ENCODE peak calls at places on chromosomes 11 and 22, in ten cellular contexts. K, N, R, B, F, W, Z, J, T and O are unnamed samples.

GRCh38 chr22:50563410-50564160 is 866 bp upstream of the SYCE3 start:
- DNase-seq in B (no peak), W (no peak), T (no peak), J (no peak), R (no peak), N (no peak), Z (peak; percentile 62), F (no peak), K (no peak), O (no peak)

GRCh38 chr11:83971063-83971462 is 684.9 kb upstream of the CCDC90B start:
- DNase-seq in K (no peak), Z (no peak), F (no peak), W (peak; percentile 2), N (no peak), B (no peak), J (no peak), R (no peak), T (peak; percentile 14), O (no peak)

GRCh38 chr22:36145881-36146280 is 14.7 kb downstream of the APOL3 start:
- DNase-seq in T (no peak), K (no peak), W (no peak), R (peak; percentile 55), Z (no peak), N (no peak), B (no peak), F (no peak), J (no peak), O (no peak)

GRCh38 chr11:14974723-14975587 is 2.8 kb upstream of the CALCA start:
- DNase-seq in W (peak; percentile 33), R (no peak), B (peak; percentile 32), F (peak; percentile 54), T (peak; percentile 56), Z (peak; percentile 67), N (peak; percentile 54), K (peak; percentile 55), J (peak; percentile 46), O (no peak)

GRCh38 chr11:67051494-67051893 is 5.2 kb upstream of the RHOD start:
- DNase-seq in W (no peak), J (no peak), N (no peak), R (no peak), B (no peak), K (no peak), F (no peak), T (no peak), Z (no peak), O (no peak)

GRCh38 chr22:44172370-44173108 is 8.2 kb upstream of the PARVG start:
- DNase-seq in R (peak; percentile 82), K (peak; percentile 29), J (no peak), B (peak; percentile 64), Z (no peak), F (no peak), N (no peak), T (no peak), W (no peak), O (peak; percentile 35)

GRCh38 chr11:125091247-125091876 is 20.1 kb downstream of the TMEM218 start:
- DNase-seq in F (no peak), J (peak; percentile 12), T (peak; percentile 86), N (no peak), W (peak; percentile 57), K (peak; percentile 16), R (peak; percentile 62), Z (peak; percentile 81), B (no peak), O (no peak)

GRCh38 chr11:36617543-36617942 is 19.5 kb upstream of the RAG2 start:
- DNase-seq in J (no peak), R (no peak), K (no peak), N (no peak), F (no peak), T (no peak), B (no peak), Z (no peak), W (no peak), O (no peak)

GRCh38 chr11:76560219-76560618 is 110.3 kb downstream of the LRRC32 start:
- DNase-seq in W (peak; percentile 37), Z (no peak), J (no peak), T (no peak), N (peak; percentile 40), R (no peak), B (no peak), F (peak; percentile 35), K (no peak), O (no peak)

GRCh38 chr11:113148076-113148475 is 166.3 kb upstream of the TTC12 start:
- DNase-seq in J (no peak), W (no peak), N (no peak), Z (no peak), B (no peak), T (no peak), K (no peak), F (no peak), R (no peak), O (no peak)

GRCh38 chr11:60978546-60979380 is 7.3 kb downstream of the CD6 start:
- DNase-seq in Z (no peak), B (no peak), K (no peak), N (no peak), F (peak; percentile 52), R (no peak), W (peak; percentile 95), T (no peak), J (peak; percentile 35), O (no peak)

GRCh38 chr11:71212871-71213559 is 39.4 kb downstream of the SHANK2 start:
- DNase-seq in K (no peak), F (no peak), R (peak; percentile 69), J (no peak), B (no peak), W (no peak), Z (no peak), T (peak; percentile 28), N (no peak), O (no peak)

GRCh38 chr11:102398297-102398696 is 51.3 kb downstream of the BIRC2 start:
- DNase-seq in W (no peak), K (no peak), N (no peak), R (no peak), F (no peak), B (no peak), T (no peak), Z (no peak), J (no peak), O (no peak)

GRCh38 chr11:36449566-36450390 is 60.3 kb downstream of the TRAF6 start:
- DNase-seq in R (no peak), W (no peak), B (no peak), N (no peak), T (peak; percentile 25), Z (no peak), J (peak; percentile 63), F (no peak), K (no peak), O (no peak)

GRCh38 chr22:35258144-35258988 is 1.1 kb downstream of the HMGXB4 start:
- DNase-seq in J (peak; percentile 34), F (no peak), Z (peak; percentile 30), K (peak; percentile 36), R (no peak), N (no peak), T (peak; percentile 20), B (no peak), W (peak; percentile 21), O (peak; percentile 16)

GRCh38 chr11:108559904-108560303 is 33.7 kb downstream of the EXPH5 start:
- DNase-seq in T (peak; percentile 62), K (no peak), J (no peak), W (peak; percentile 14), N (no peak), R (no peak), Z (no peak), F (no peak), B (no peak), O (no peak)

GRCh38 chr11:122910775-122911174 is 28.2 kb downstream of the JHY start:
- DNase-seq in F (no peak), N (peak; percentile 8), J (peak; percentile 7), R (no peak), K (no peak), T (peak; percentile 36), W (peak; percentile 8), B (no peak), Z (peak; percentile 28), O (no peak)
- H3K4me1 ChIP-seq in F (no peaks in the 10 kb centered on the region), N (no peaks in the 10 kb centered on the region), J (no peaks in the 10 kb centered on the region), R (no peaks in the 10 kb centered on the region), K (no peaks in the 10 kb centered on the region), T (no peaks in the 10 kb centered on the region), W (no peaks in the 10 kb centered on the region), B (no peaks in the 10 kb centered on the region), Z (no peaks in the 10 kb centered on the region), O (no peaks in the 10 kb centered on the region)

DNA sequence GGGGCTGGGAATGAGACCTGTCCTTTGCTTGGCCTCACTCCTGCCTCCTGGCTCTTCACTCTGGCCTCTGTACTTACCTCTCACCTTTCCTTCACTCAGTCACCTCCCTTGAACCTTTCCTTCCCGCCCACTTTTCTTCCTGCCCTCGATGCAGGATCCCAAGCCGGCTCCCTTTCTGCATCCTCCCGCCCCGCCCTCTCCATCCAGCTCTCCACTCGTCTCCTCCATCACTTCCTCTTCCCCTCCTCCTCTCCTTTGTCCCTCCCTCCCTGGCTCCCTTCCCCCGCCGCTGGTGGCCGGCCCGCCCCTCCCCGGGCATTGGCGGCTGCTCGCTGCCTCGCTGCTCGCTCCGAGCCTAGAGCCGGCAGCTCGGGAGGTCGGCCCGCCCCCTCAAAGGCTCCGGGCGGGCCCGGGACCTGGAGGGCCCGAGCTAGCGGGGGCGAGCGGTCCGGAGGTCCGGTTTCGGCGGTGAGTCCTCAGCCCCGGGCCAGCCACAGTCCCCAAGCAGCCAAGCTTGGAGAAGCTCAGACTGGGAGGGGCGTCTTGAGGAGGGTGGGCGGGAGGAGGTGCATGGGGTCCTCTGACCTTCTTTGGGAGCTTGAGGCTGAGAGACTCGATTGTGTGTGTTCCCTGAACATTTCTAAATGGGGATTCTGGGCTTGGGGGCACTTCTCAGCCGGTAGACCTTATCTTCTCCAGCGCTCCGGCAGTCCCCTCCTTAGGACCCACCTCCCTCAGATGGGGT is 13.8 kb downstream of the PHLDB1 start:
- DNase-seq in W (peak; percentile 92), T (peak; percentile 81), F (no peak), R (peak; percentile 96), Z (peak; percentile 92), K (peak; percentile 92), N (peak; percentile 51), B (peak; percentile 89), J (peak; percentile 69), O (peak; percentile 84)
- H3K4me1 ChIP-seq in W (peaks cover 73% of the 10 kb centered on the region), T (peaks cover 54% of the 10 kb centered on the region), F (peaks cover 13% of the 10 kb centered on the region), R (peaks cover 74% of the 10 kb centered on the region), Z (peaks cover 23% of the 10 kb centered on the region), K (peaks cover 16% of the 10 kb centered on the region), N (peaks cover 61% of the 10 kb centered on the region), B (peaks cover 42% of the 10 kb centered on the region), J (peaks cover 2% of the 10 kb centered on the region), O (peaks cover 20% of the 10 kb centered on the region)

DNA sequence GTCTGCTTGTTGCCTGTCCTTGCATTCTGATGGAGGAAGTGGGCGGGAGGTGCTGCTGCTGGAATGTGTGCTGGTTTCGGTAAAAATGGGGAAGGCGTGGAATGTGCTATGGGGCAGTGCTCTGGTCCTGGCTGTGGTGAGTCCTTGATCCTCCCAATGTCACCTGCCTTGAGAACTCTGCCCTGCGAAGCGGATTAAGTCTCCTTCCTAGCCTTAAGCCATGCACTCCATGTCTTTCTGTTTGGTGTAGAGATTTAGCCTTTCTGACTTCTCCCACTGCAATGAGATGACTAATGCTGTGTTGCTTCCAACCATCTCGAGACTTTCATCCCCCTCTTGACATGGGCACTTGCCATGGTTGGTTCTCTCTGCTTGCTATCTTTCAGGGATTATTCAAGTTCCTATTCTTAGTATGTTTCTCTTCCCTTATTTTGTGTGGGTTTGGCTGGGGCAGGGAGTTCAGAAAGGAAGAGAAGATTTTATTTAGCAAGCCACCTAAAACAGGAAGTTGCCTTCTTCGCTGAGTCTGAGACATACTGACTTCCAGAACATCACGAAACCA is 687.9 kb downstream of the NTM start:
- DNase-seq in J (peak; percentile 8), N (no peak), F (no peak), K (no peak), B (no peak), T (peak; percentile 13), R (no peak), W (no peak), Z (no peak), O (no peak)
- H3K4me1 ChIP-seq in J (no peaks in the 10 kb centered on the region), N (no peaks in the 10 kb centered on the region), F (no peaks in the 10 kb centered on the region), K (no peaks in the 10 kb centered on the region), B (no peaks in the 10 kb centered on the region), T (peaks cover 34% of the 10 kb centered on the region), R (peaks cover 9% of the 10 kb centered on the region), W (peaks cover 69% of the 10 kb centered on the region), Z (peaks cover 7% of the 10 kb centered on the region), O (no peaks in the 10 kb centered on the region)

GRCh38 chr22:47398491-47398890 is 636.0 kb downstream of the TBC1D22A start:
- DNase-seq in Z (no peak), T (no peak), K (no peak), J (no peak), B (no peak), N (no peak), W (no peak), F (no peak), R (no peak), O (no peak)
- H3K4me1 ChIP-seq in Z (no peaks in the 10 kb centered on the region), T (no peaks in the 10 kb centered on the region), K (no peaks in the 10 kb centered on the region), J (no peaks in the 10 kb centered on the region), B (no peaks in the 10 kb centered on the region), N (no peaks in the 10 kb centered on the region), W (no peaks in the 10 kb centered on the region), F (no peaks in the 10 kb centered on the region), R (no peaks in the 10 kb centered on the region), O (no peaks in the 10 kb centered on the region)